ENCODE peak calls at places on chromosomes 7 and 10, in four cellular contexts. One of them, this sample, is unnamed.

GRCh38 chr10:106618611-106619010 is 545.9 kb downstream of the SORCS1 start:
- DNase-seq in IMR-90: no peak
- DNase-seq in mesendoderm: no peak
- DNase-seq in H1: no peak
- DNase-seq in this sample: no peak

GRCh38 chr10:6269953-6270867 is 67.5 kb downstream of the PFKFB3 start:
- DNase-seq in IMR-90: peak; percentile 19
- DNase-seq in mesendoderm: no peak
- DNase-seq in H1: no peak
- DNase-seq in this sample: no peak

GRCh38 chr10:117373848-117374505 is 1.3 kb downstream of the PDZD8 start:
- DNase-seq in IMR-90: peak; percentile 51
- DNase-seq in mesendoderm: peak; percentile 42
- DNase-seq in H1: no peak
- DNase-seq in this sample: peak; percentile 30

GRCh38 chr7:74164985-74165456 is 9.1 kb upstream of the EIF4H start:
- DNase-seq in IMR-90: peak; percentile 43
- DNase-seq in mesendoderm: peak; percentile 66
- DNase-seq in H1: peak; percentile 56
- DNase-seq in this sample: peak; percentile 49

GRCh38 chr7:111029574-111030357 is 61.2 kb upstream of the LRRN3 start:
- DNase-seq in IMR-90: peak; percentile 17
- DNase-seq in mesendoderm: no peak
- DNase-seq in H1: no peak
- DNase-seq in this sample: no peak

GRCh38 chr10:21889477-21890275 is 113.9 kb downstream of the DNAJC1 start:
- DNase-seq in IMR-90: no peak
- DNase-seq in mesendoderm: no peak
- DNase-seq in H1: no peak
- DNase-seq in this sample: no peak

GRCh38 chr7:75937958-75938786 is 23.2 kb downstream of the POR start:
- DNase-seq in IMR-90: peak; percentile 96
- DNase-seq in mesendoderm: peak; percentile 86
- DNase-seq in H1: no peak
- DNase-seq in this sample: no peak

GRCh38 chr10:31359979-31360378 is 41.0 kb downstream of the ZEB1 start:
- DNase-seq in IMR-90: no peak
- DNase-seq in mesendoderm: no peak
- DNase-seq in H1: no peak
- DNase-seq in this sample: no peak

GRCh38 chr7:84364708-84365107 is 170.1 kb upstream of the SEMA3A start:
- DNase-seq in IMR-90: peak; percentile 57
- DNase-seq in mesendoderm: peak; percentile 59
- DNase-seq in H1: no peak
- DNase-seq in this sample: no peak

GRCh38 chr7:87474046-87474445 is 1.4 kb downstream of the ABCB4 start:
- DNase-seq in IMR-90: no peak
- DNase-seq in mesendoderm: no peak
- DNase-seq in H1: no peak
- DNase-seq in this sample: no peak

GRCh38 chr10:14146005-14146404 is 184.7 kb downstream of the FRMD4A start:
- DNase-seq in IMR-90: peak; percentile 95
- DNase-seq in mesendoderm: no peak
- DNase-seq in H1: no peak
- DNase-seq in this sample: no peak

GRCh38 chr7:87231243-87231642 is 11.7 kb upstream of the TMEM243 start:
- DNase-seq in IMR-90: no peak
- DNase-seq in mesendoderm: no peak
- DNase-seq in H1: no peak
- DNase-seq in this sample: no peak

GRCh38 chr7:23065974-23066373 is 39.6 kb upstream of the KLHL7 start:
- DNase-seq in IMR-90: peak; percentile 48
- DNase-seq in mesendoderm: no peak
- DNase-seq in H1: no peak
- DNase-seq in this sample: no peak

GRCh38 chr7:77269360-77270075 is 69.9 kb upstream of the FGL2 start:
- DNase-seq in IMR-90: peak; percentile 11
- DNase-seq in mesendoderm: no peak
- DNase-seq in H1: no peak
- DNase-seq in this sample: no peak

GRCh38 chr7:35725280-35725680 is 30.3 kb upstream of the HERPUD2 start:
- DNase-seq in IMR-90: no peak
- DNase-seq in mesendoderm: no peak
- DNase-seq in H1: no peak
- DNase-seq in this sample: no peak

GRCh38 chr7:98771519-98772241 is 98.1 kb downstream of the TMEM130 start:
- DNase-seq in IMR-90: peak; percentile 78
- DNase-seq in mesendoderm: peak; percentile 74
- DNase-seq in H1: no peak
- DNase-seq in this sample: peak; percentile 45

GRCh38 chr10:131216681-131217230 is 94.8 kb downstream of the TCERG1L start:
- DNase-seq in IMR-90: no peak
- DNase-seq in mesendoderm: no peak
- DNase-seq in H1: no peak
- DNase-seq in this sample: no peak

GRCh38 chr10:87841215-87841614 is 22.1 kb downstream of the KLLN start:
- DNase-seq in IMR-90: peak; percentile 52
- DNase-seq in mesendoderm: no peak
- DNase-seq in H1: no peak
- DNase-seq in this sample: no peak

GRCh38 chr10:33345236-33345635 is 10.8 kb upstream of the NRP1 start:
- DNase-seq in IMR-90: no peak
- DNase-seq in mesendoderm: no peak
- DNase-seq in H1: no peak
- DNase-seq in this sample: no peak

GRCh38 chr10:32983333-32983909 is 25.4 kb upstream of the ITGB1 start:
- DNase-seq in IMR-90: peak; percentile 97
- DNase-seq in mesendoderm: peak; percentile 94
- DNase-seq in H1: no peak
- DNase-seq in this sample: no peak

GRCh38 chr10:46552526-46553237 is 3.8 kb downstream of the GPRIN2 start:
- DNase-seq in IMR-90: no peak
- DNase-seq in mesendoderm: no peak
- DNase-seq in H1: no peak
- DNase-seq in this sample: no peak

GRCh38 chr10:116688241-116688711 is 54.1 kb downstream of the HSPA12A start:
- DNase-seq in IMR-90: peak; percentile 80
- DNase-seq in mesendoderm: peak; percentile 88
- DNase-seq in H1: no peak
- DNase-seq in this sample: no peak

GRCh38 chr7:26188291-26188999 is 12.1 kb downstream of the HNRNPA2B1 start:
- DNase-seq in IMR-90: no peak
- DNase-seq in mesendoderm: peak; percentile 55
- DNase-seq in H1: no peak
- DNase-seq in this sample: no peak

GRCh38 chr10:29794776-29795635 is 160.2 kb upstream of the SVIL start:
- DNase-seq in IMR-90: peak; percentile 31
- DNase-seq in mesendoderm: no peak
- DNase-seq in H1: no peak
- DNase-seq in this sample: no peak

GRCh38 chr7:84506151-84506550 is 311.6 kb upstream of the SEMA3A start:
- DNase-seq in IMR-90: peak; percentile 60
- DNase-seq in mesendoderm: no peak
- DNase-seq in H1: no peak
- DNase-seq in this sample: no peak

GRCh38 chr10:123035467-123036086 is 26.8 kb downstream of the ACADSB start:
- DNase-seq in IMR-90: no peak
- DNase-seq in mesendoderm: no peak
- DNase-seq in H1: no peak
- DNase-seq in this sample: no peak

GRCh38 chr10:92712016-92712889 is 22.5 kb downstream of the HHEX start:
- DNase-seq in IMR-90: peak; percentile 40
- DNase-seq in mesendoderm: no peak
- DNase-seq in H1: no peak
- DNase-seq in this sample: no peak

GRCh38 chr10:44297963-44298362 is 86.9 kb downstream of the CXCL12 start:
- DNase-seq in IMR-90: no peak
- DNase-seq in mesendoderm: no peak
- DNase-seq in H1: no peak
- DNase-seq in this sample: no peak

DNA sequence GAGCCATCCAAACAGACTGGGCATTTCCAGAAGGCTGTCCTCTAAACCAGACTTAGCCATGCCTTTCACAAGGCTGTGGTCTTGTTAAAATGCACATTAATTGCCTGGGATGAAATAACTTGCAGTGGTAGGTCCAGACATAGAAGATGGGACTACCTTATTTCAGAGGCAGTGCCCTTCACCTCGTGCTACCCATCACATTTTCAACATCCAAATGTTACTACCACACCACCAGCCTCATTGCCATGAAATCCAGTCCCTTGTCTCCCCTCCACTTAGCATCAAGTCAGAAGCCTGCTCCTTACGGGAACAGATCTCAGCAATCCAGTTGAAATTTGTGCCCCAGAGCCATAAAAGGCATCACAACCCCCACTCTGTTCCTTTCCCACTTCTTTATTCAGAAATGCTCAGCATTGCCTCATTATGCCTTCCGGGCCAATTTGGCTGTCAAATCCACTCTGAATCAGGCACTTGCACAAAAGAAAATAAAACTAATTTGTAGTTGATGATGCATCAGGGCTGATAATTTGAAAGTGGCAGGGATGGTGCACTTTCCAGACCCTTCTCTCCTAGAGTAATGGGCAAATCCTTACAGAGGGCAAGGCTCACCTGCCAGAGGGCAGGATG is 147.7 kb upstream of the PDE1C start:
- DNase-seq in IMR-90: no peak
- DNase-seq in mesendoderm: no peak
- DNase-seq in H1: peak; percentile 17
- DNase-seq in this sample: no peak
- H3K56ac ChIP-seq in IMR-90: no peak overlapping the region
- H3K56ac ChIP-seq in mesendoderm: no peak overlapping the region
- H3K56ac ChIP-seq in H1: no peak overlapping the region
- H3K56ac ChIP-seq in this sample: no peak overlapping the region

DNA sequence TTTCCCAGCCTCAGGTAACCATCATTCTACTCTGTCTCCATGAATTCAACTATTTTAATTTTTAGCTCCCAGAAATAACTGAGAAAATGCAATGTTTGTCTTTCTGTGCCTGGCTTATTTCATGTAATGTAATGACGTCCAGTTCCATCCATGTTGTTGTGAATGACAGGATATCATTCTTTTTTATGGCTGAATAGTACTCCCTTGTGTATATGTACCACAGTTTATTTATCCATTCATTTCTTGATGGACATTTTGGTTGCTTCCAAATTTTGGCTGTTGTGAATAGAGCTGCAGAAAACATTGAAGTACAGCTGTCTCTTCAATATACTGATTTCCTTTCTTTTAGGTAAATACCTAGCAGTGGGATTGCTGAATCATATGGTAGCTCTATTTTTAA is 10.5 kb downstream of the ATRNL1 start:
- DNase-seq in IMR-90: no peak
- DNase-seq in mesendoderm: no peak
- DNase-seq in H1: no peak
- DNase-seq in this sample: no peak
- H3K23ac ChIP-seq in IMR-90: no peak overlapping the region
- H3K23ac ChIP-seq in mesendoderm: no peak overlapping the region
- H3K23ac ChIP-seq in H1: no peak overlapping the region
- H3K23ac ChIP-seq in this sample: no peak overlapping the region

DNA sequence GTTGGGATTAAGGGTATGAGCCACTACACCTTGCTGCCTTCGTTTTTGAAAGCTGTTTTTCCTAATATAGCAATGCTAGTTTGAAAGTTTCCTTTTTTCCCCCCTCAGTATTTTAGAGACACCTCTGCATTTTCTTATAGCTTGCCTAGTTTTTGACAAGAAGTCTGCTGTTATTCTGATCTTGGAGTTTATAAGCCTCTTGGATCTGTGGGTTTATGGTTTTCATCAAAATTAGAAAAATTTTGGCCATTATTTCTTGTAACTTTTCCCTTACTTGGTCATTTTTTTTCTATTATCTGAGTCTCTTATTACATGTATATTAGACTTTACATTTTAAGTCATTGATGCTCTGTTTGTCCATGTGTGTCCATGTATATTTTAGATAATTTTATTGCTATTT is 57.2 kb downstream of the SHOC2 start:
- DNase-seq in IMR-90: no peak
- DNase-seq in mesendoderm: no peak
- DNase-seq in H1: no peak
- DNase-seq in this sample: no peak
- H3K56ac ChIP-seq in IMR-90: no peak overlapping the region
- H3K56ac ChIP-seq in mesendoderm: no peak overlapping the region
- H3K56ac ChIP-seq in H1: no peak overlapping the region
- H3K56ac ChIP-seq in this sample: no peak overlapping the region

GRCh38 chr7:576524-577277 is 57.1 kb upstream of the PDGFA start:
- DNase-seq in IMR-90: no peak
- DNase-seq in mesendoderm: no peak
- DNase-seq in H1: no peak
- DNase-seq in this sample: no peak
- H3K23ac ChIP-seq in IMR-90: no peak overlapping the region
- H3K23ac ChIP-seq in mesendoderm: no peak overlapping the region
- H3K23ac ChIP-seq in H1: no peak overlapping the region
- H3K23ac ChIP-seq in this sample: no peak overlapping the region

GRCh38 chr10:3955954-3956617 is 171.1 kb upstream of the KLF6 start:
- DNase-seq in IMR-90: no peak
- DNase-seq in mesendoderm: peak; percentile 53
- DNase-seq in H1: no peak
- DNase-seq in this sample: peak; percentile 50

GRCh38 chr10:3961082-3961481 is 176.1 kb upstream of the KLF6 start:
- DNase-seq in IMR-90: no peak
- DNase-seq in mesendoderm: peak; percentile 32
- DNase-seq in H1: no peak
- DNase-seq in this sample: no peak

GRCh38 chr10:3960496-3960895 is 175.5 kb upstream of the KLF6 start:
- DNase-seq in IMR-90: no peak
- DNase-seq in mesendoderm: peak; percentile 14
- DNase-seq in H1: no peak
- DNase-seq in this sample: no peak

GRCh38 chr10:3958472-3958996 is 173.5 kb upstream of the KLF6 start:
- DNase-seq in IMR-90: no peak
- DNase-seq in mesendoderm: no peak
- DNase-seq in H1: no peak
- DNase-seq in this sample: no peak

GRCh38 chr10:3959370-3960266 is 174.6 kb upstream of the KLF6 start:
- DNase-seq in IMR-90: no peak
- DNase-seq in mesendoderm: no peak
- DNase-seq in H1: no peak
- DNase-seq in this sample: no peak
- H3K56ac ChIP-seq in IMR-90: no peak overlapping the region
- H3K56ac ChIP-seq in mesendoderm: no peak overlapping the region
- H3K56ac ChIP-seq in H1: no peak overlapping the region
- H3K56ac ChIP-seq in this sample: no peak overlapping the region

This sample was measured in H9.